ENCODE peak calls at places on chromosomes 1 and 21, in four cellular contexts. V is activated T-cell treated with anti-CD3 and anti-CD28 coated beads for 24 hours, R is heart right ventricle, Q is skeletal muscle cell. W is an unnamed sample.

GRCh38 chr1:96233422-96233821 is 488.2 kb upstream of the PTBP2 start:
- DNase-seq in V (no peak), R (no peak), Q (no peak), W (no peak)

GRCh38 chr1:119139393-119139792 is 1.1 kb downstream of the WARS2 start:
- DNase-seq in V (peak; percentile 4), R (no peak), Q (no peak), W (no peak)

GRCh38 chr1:31510853-31511789 is 65.2 kb upstream of the TINAGL1 start:
- DNase-seq in V (no peak), R (no peak), Q (no peak), W (no peak)

GRCh38 chr1:64748706-64749105 is 3.8 kb downstream of the RAVER2 start:
- DNase-seq in V (no peak), R (no peak), Q (no peak), W (no peak)

GRCh38 chr1:42886046-42886739 is 39.8 kb downstream of the ZNF691 start:
- DNase-seq in V (no peak), R (no peak), Q (no peak), W (no peak)

GRCh38 chr1:243396876-243397275 is 141.0 kb downstream of the SDCCAG8 start:
- DNase-seq in V (no peak), R (no peak), Q (no peak), W (no peak)

GRCh38 chr1:225652726-225653462 is at the start of gene ENAH:
- DNase-seq in V (peak; percentile 34), R (peak; percentile 84), Q (peak; percentile 49), W (peak; percentile 93)

GRCh38 chr1:171212607-171213347 is 27.7 kb downstream of the FMO2 start:
- DNase-seq in V (no peak), R (no peak), Q (no peak), W (no peak)

GRCh38 chr1:150763631-150764223 is 1.9 kb downstream of the CTSS start:
- DNase-seq in V (no peak), R (no peak), Q (no peak), W (no peak)

GRCh38 chr21:37758997-37759396 is 157.3 kb downstream of the KCNJ6 start:
- DNase-seq in V (no peak), R (no peak), Q (peak; percentile 18), W (peak; percentile 54)

GRCh38 chr1:1361982-1362423 is 3.6 kb upstream of the MXRA8 start:
- DNase-seq in V (no peak), R (peak; percentile 38), Q (peak; percentile 52), W (no peak)

GRCh38 chr1:178587975-178588374 is 75.1 kb downstream of the TEX35 start:
- DNase-seq in V (no peak), R (no peak), Q (no peak), W (no peak)

GRCh38 chr1:226606311-226607267 is 58.0 kb downstream of the STUM start:
- DNase-seq in V (no peak), R (no peak), Q (no peak), W (peak; percentile 32)

GRCh38 chr1:21254335-21254951 is 35.8 kb downstream of the ECE1 start:
- DNase-seq in V (no peak), R (peak; percentile 60), Q (no peak), W (no peak)

GRCh38 chr1:174818951-174819350 is 180.8 kb upstream of the CACYBP start:
- DNase-seq in V (no peak), R (peak; percentile 23), Q (no peak), W (peak; percentile 63)

GRCh38 chr1:111944121-111944785 is 45.2 kb downstream of the KCND3 start:
- DNase-seq in V (no peak), R (peak; percentile 61), Q (no peak), W (no peak)

GRCh38 chr1:234955107-234955731 is 173.4 kb downstream of the TOMM20 start:
- DNase-seq in V (no peak), R (peak; percentile 86), Q (peak; percentile 67), W (no peak)

GRCh38 chr1:148353461-148354283 is 129.4 kb downstream of the PPIAL4G start:
- DNase-seq in V (peak; percentile 38), R (no peak), Q (peak; percentile 61), W (peak; percentile 49)

GRCh38 chr1:184223216-184223615 is 163.6 kb upstream of the C1orf21 start:
- DNase-seq in V (no peak), R (no peak), Q (no peak), W (no peak)

GRCh38 chr1:212607206-212607923 is 1.2 kb upstream of the ATF3 start:
- DNase-seq in V (no peak), R (peak; percentile 35), Q (no peak), W (peak; percentile 37)